ENCODE peak calls at places on chromosomes 4 and X, in seven cellular contexts. K is fibroblast of lung, D is cardiac muscle cell, C is A549, N is body of pancreas, R is K562, H is HCT116. U is an unnamed sample.

GRCh38 chr4:118765399-118765798 is 70.5 kb downstream of the SEC24D start:
- DNase-seq in K (peak; percentile 98), C (peak; percentile 17), N (peak; percentile 44), D (peak; percentile 43), R (peak; percentile 62), H (peak; percentile 54), U (peak; percentile 97)

GRCh38 chr4:85913925-85914694 is 439.2 kb downstream of the ARHGAP24 start:
- DNase-seq in K (no peak), C (no peak), R (no peak), H (no peak), D (no peak), N (no peak), U (no peak)

GRCh38 chr4:28233758-28234157 is 1373.1 kb downstream of the STIM2 start:
- DNase-seq in C (no peak), D (no peak), K (no peak), N (no peak), R (no peak), H (no peak), U (no peak)

GRCh38 chr4:158020175-158020574 is 152.7 kb downstream of the GASK1B start:
- DNase-seq in K (peak; percentile 94), C (peak; percentile 10), N (peak; percentile 48), H (peak; percentile 18), D (no peak), R (no peak), U (peak; percentile 91)

GRCh38 chrX:120111611-120112010 is 4.1 kb downstream of the RHOXF1 start:
- DNase-seq in K (no peak), R (no peak), N (no peak), C (no peak), D (no peak), H (no peak), U (no peak)

GRCh38 chr4:169716677-169717076 is 41.1 kb downstream of the HPF1 start:
- DNase-seq in N (no peak), D (no peak), H (no peak), C (no peak), R (no peak), K (no peak), U (peak; percentile 24)

GRCh38 chr4:166252487-166253402 is 379.7 kb downstream of the TLL1 start:
- DNase-seq in H (peak; percentile 37), D (peak; percentile 38), C (no peak), N (no peak), K (peak; percentile 0), R (peak; percentile 5), U (peak; percentile 61)

GRCh38 chr4:126271266-126271665 is 956.5 kb downstream of the FAT4 start:
- DNase-seq in H (no peak), K (no peak), N (no peak), D (no peak), C (no peak), R (no peak), U (no peak)

GRCh38 chr4:180953572-180953971 is 1289.6 kb upstream of the TENM3 start:
- DNase-seq in K (no peak), H (peak; percentile 21), R (no peak), N (no peak), C (no peak), D (no peak), U (no peak)

GRCh38 chr4:137946423-137946822 is 295.7 kb downstream of the SLC7A11 start:
- DNase-seq in D (no peak), H (no peak), N (no peak), C (no peak), K (no peak), R (no peak), U (no peak)

DNA sequence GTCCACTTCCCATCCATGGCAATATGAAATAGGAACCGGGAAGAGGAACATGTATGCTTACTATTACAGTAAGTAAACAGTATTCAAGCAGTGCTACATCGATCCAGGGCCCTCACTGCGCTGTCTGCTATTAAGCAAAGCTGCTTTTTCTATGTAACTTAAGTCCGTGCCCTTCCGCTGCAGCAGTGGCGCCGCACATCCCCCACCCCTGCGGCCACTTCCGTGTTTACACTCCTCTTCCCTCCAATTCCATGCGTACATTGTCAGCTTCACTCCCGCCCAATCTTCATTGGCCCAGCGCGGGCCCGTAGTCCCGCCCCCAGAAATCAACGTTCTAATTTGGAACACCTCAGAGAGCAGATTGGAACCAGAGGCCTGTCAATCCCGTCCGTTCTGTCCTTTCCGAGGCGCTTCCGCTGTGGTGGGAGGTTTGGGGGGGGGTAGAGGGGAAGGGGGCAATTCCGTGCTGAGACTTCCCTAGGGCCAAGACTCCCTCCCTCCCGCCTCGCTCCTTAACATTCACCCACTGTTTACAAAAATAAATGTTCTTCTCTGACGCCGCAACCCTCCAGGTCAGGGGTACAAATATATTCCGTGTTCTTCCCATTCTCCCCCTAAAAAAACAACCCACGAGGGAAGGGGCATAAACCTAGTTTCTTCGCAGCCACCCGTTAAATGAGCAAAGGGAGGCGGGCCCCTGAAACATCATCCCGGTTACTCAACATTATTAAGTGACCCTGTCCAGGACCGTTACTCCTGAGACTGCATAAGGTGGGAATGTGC is 67.4 kb downstream of the NOCT start:
- DNase-seq in C (peak; percentile 86), H (peak; percentile 96), R (peak; percentile 81), D (peak; percentile 97), N (peak; percentile 98), K (peak; percentile 98), U (peak; percentile 97)
- TF ChIP-seq CTCF in C (no peak), H (no peak), R (no peak), D (no peak), N (no peak), K (no peak), U (no peak)

GRCh38 chrX:46759645-46759974 is 692 bp upstream of the SLC9A7 start:
- DNase-seq in C (no peak), R (no peak), H (no peak), K (peak; percentile 5), D (no peak), N (no peak), U (no peak)
- H3K4me3 ChIP-seq in C (peak overlapping the region; percentile 89), R (no peak overlapping the region), H (peak overlapping the region; percentile 13), K (peak overlapping the region; percentile 17), D (peak overlapping the region; percentile 65), N (no peak overlapping the region), U (peak overlapping the region; percentile 61)

DNA sequence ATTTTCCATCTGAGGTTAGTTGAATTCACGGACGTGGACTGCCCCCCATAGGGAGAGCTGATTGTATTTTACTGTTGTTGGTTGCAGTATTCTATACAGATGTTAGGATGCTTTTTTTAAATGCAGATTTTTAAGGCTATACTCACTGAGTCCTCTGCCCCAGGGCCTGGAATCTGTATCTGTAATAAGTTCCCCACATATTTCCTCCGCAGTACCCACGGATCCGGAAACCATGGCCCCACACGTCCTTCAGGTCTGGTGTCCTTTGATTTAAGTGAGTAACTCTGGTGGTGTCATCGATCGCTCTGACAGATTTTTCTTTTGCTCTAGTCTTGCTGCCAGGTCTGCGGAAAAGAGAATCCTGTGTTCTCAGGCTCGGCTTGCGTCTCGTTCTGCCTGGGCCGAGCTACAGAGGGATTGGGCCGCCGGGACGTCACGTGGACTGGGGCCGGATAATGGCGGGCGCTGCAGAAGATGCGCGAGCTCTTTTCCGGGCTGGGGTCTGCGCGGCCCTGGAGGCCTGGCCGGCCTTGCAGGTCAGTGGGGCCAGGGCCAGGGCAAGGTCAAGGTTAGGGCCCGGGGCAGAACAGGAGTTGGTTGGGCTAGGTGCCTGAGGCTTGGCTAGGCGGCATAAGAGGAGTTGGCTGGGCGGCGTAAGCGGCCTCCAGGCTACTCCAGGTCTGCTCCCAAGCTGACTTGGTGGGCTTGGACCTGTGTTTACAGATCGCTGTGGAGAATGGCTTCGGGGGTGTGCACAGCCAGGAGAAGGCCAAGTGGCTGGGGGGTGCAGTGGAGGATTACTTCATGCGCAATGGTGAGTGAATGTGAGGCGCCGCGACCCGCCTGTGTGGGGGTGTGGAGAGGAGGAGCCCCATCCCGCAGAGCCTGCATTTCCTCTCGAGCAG is at the start of gene TSR2:
- DNase-seq in N (peak; percentile 88), D (peak; percentile 84), K (peak; percentile 88), C (peak; percentile 48), H (peak; percentile 72), R (peak; percentile 74), U (peak; percentile 89)
- TF ChIP-seq CTCF in N (no peak), D (peak; percentile 40), K (no peak), C (no peak), H (peak; percentile 27), R (peak; percentile 12), U (peak; percentile 30)

GRCh38 chr4:7414736-7415510 is 19.8 kb downstream of the PSAPL1 start:
- DNase-seq in N (no peak), R (no peak), C (no peak), H (no peak), K (no peak), D (no peak), U (no peak)
- H3K4me3 ChIP-seq in N (no peak overlapping the region), R (no peak overlapping the region), C (no peak overlapping the region), H (no peak overlapping the region), K (no peak overlapping the region), D (no peak overlapping the region), U (no peak overlapping the region)

GRCh38 chr4:63583561-63583960 is 825.7 kb downstream of the TECRL start:
- DNase-seq in D (no peak), H (no peak), R (no peak), N (no peak), C (no peak), K (no peak), U (no peak)

GRCh38 chr4:63582997-63583396 is 826.3 kb downstream of the TECRL start:
- DNase-seq in D (no peak), C (no peak), N (no peak), H (no peak), R (no peak), K (no peak), U (no peak)

GRCh38 chr4:63580796-63581475 is 828.3 kb downstream of the TECRL start:
- DNase-seq in C (no peak), D (no peak), K (no peak), N (no peak), H (no peak), R (no peak), U (no peak)

GRCh38 chr4:63578383-63578782 is 830.9 kb downstream of the TECRL start:
- DNase-seq in H (no peak), D (no peak), R (no peak), K (no peak), N (no peak), C (no peak), U (no peak)
- TF ChIP-seq CTCF in H (no peak), D (no peak), R (no peak), K (no peak), N (no peak), C (no peak), U (no peak)

U was measured in fibroblast of pulmonary artery.